ENCODE peak calls at places on chromosomes 5 and 9, in four cellular contexts. E is WTC11, G is HepG2, X is K562. Y is an unnamed sample.

GRCh38 chr9:84874583-84874982 is 205.1 kb downstream of the NTRK2 start:
- DNase-seq in X (no peak), E (no peak), G (no peak), Y (no peak)

GRCh38 chr9:84170521-84171141 is 169.9 kb downstream of the SLC28A3 start:
- DNase-seq in E (peak), G (peak), X (peak), Y (no peak)

GRCh38 chr5:72129730-72130129 is 22.5 kb downstream of the MAP1B start:
- DNase-seq in G (no peak), X (no peak), E (no peak), Y (no peak)

GRCh38 chr5:149227168-149227826 is 44.4 kb upstream of the AFAP1L1 start:
- DNase-seq in X (no peak), G (peak), E (no peak), Y (no peak)

GRCh38 chr9:136244116-136244775 is 1.4 kb downstream of the QSOX2 start:
- DNase-seq in E (no peak), G (peak), X (peak), Y (peak)

GRCh38 chr5:154214236-154215106 is 23.9 kb downstream of the GALNT10 start:
- DNase-seq in E (no peak), X (no peak), G (no peak), Y (no peak)

GRCh38 chr5:29037716-29038115 is 1999.3 kb upstream of the CDH9 start:
- DNase-seq in E (no peak), X (no peak), G (no peak), Y (no peak)

GRCh38 chr9:126423022-126423708 is 96.5 kb downstream of the MVB12B start:
- DNase-seq in X (no peak), G (no peak), E (no peak), Y (no peak)

GRCh38 chr5:67515020-67515689 is 318.6 kb upstream of the CD180 start:
- DNase-seq in X (no peak), E (no peak), G (no peak), Y (no peak)

GRCh38 chr9:16429671-16430070 is 440.8 kb downstream of the BNC2 start:
- DNase-seq in G (no peak), X (no peak), E (no peak), Y (no peak)

GRCh38 chr5:150582281-150582791 is 58.1 kb upstream of the SYNPO start:
- DNase-seq in X (no peak), E (no peak), G (peak), Y (no peak)

GRCh38 chr5:43802651-43803050 is 199.7 kb downstream of the NNT start:
- DNase-seq in X (no peak), E (no peak), G (no peak), Y (no peak)

GRCh38 chr5:14305045-14305444 is 161.9 kb downstream of the TRIO start:
- DNase-seq in X (peak), E (no peak), G (no peak), Y (no peak)

GRCh38 chr5:14410068-14410941 is 171.3 kb upstream of the OTULINL start:
- DNase-seq in E (no peak), X (no peak), G (no peak), Y (no peak)

GRCh38 chr5:93602261-93603149 is 19.5 kb downstream of the NR2F1 start:
- DNase-seq in E (peak), X (no peak), G (no peak), Y (no peak)

GRCh38 chr5:98309785-98310566 is 463.5 kb upstream of the RGMB start:
- DNase-seq in E (peak), G (peak), X (no peak), Y (peak)

GRCh38 chr9:120412425-120412951 is 167.5 kb downstream of the CDK5RAP2 start:
- DNase-seq in X (no peak), G (no peak), E (no peak), Y (no peak)

GRCh38 chr5:103021310-103021709 is 98.6 kb downstream of the GIN1 start:
- DNase-seq in G (no peak), E (no peak), X (peak), Y (peak)

GRCh38 chr5:157476699-157477408 is 16.8 kb downstream of the NIPAL4 start:
- DNase-seq in E (peak), X (peak), G (peak), Y (no peak)

GRCh38 chr5:147666419-147666818 is 116.1 kb downstream of the JAKMIP2 start:
- DNase-seq in E (no peak), X (no peak), G (no peak), Y (no peak)

GRCh38 chr9:840343-840742 is 1.2 kb upstream of the DMRT1 start:
- DNase-seq in E (peak), X (no peak), G (no peak), Y (no peak)

GRCh38 chr5:148482697-148483462 is 99.1 kb downstream of the FBXO38 start:
- DNase-seq in E (peak), G (peak), X (peak), Y (peak)

GRCh38 chr5:108655750-108656450 is 91.8 kb upstream of the FER start:
- DNase-seq in E (no peak), G (no peak), X (no peak), Y (no peak)

GRCh38 chr9:12921621-12922020 is 146.8 kb downstream of the LURAP1L start:
- DNase-seq in E (no peak), X (no peak), G (no peak), Y (no peak)

GRCh38 chr5:36374275-36374862 is 72.7 kb upstream of the RANBP3L start:
- DNase-seq in E (no peak), X (no peak), G (no peak), Y (no peak)

GRCh38 chr5:2130361-2130760 is 247.6 kb upstream of the IRX4 start:
- DNase-seq in X (no peak), E (no peak), G (no peak), Y (no peak)

GRCh38 chr9:109319072-109319630 is 1.7 kb downstream of the EPB41L4B start:
- DNase-seq in G (no peak), E (no peak), X (no peak), Y (no peak)

GRCh38 chr9:107375651-107376369 is 92.7 kb downstream of the RAD23B start:
- DNase-seq in E (no peak), G (no peak), X (peak), Y (no peak)

GRCh38 chr9:91580136-91580535 is 156.5 kb upstream of the NFIL3 start:
- DNase-seq in G (no peak), E (no peak), X (no peak), Y (no peak)

GRCh38 chr5:42949348-42950090 is 90.6 kb downstream of the ANXA2R start:
- DNase-seq in G (peak), X (no peak), E (no peak), Y (peak)

GRCh38 chr5:55450050-55450765 is 84.6 kb downstream of the PLPP1 start:
- DNase-seq in X (no peak), G (no peak), E (no peak), Y (no peak)

GRCh38 chr5:103941554-103941953 is 379.0 kb upstream of the NUDT12 start:
- DNase-seq in E (no peak), X (no peak), G (no peak), Y (no peak)

GRCh38 chr9:69131682-69132081 is 42.4 kb upstream of the TJP2 start:
- DNase-seq in G (peak), X (no peak), E (no peak), Y (no peak)

GRCh38 chr5:155282503-155283107 is 269.1 kb downstream of the KIF4B start:
- DNase-seq in X (no peak), E (no peak), G (no peak), Y (no peak)

GRCh38 chr5:53172630-53173029 is 63.1 kb upstream of the MOCS2 start:
- DNase-seq in G (no peak), X (no peak), E (no peak), Y (no peak)

GRCh38 chr5:157295247-157295646 is 29.3 kb downstream of the CYFIP2 start:
- DNase-seq in E (no peak), G (no peak), X (no peak), Y (no peak)

DNA sequence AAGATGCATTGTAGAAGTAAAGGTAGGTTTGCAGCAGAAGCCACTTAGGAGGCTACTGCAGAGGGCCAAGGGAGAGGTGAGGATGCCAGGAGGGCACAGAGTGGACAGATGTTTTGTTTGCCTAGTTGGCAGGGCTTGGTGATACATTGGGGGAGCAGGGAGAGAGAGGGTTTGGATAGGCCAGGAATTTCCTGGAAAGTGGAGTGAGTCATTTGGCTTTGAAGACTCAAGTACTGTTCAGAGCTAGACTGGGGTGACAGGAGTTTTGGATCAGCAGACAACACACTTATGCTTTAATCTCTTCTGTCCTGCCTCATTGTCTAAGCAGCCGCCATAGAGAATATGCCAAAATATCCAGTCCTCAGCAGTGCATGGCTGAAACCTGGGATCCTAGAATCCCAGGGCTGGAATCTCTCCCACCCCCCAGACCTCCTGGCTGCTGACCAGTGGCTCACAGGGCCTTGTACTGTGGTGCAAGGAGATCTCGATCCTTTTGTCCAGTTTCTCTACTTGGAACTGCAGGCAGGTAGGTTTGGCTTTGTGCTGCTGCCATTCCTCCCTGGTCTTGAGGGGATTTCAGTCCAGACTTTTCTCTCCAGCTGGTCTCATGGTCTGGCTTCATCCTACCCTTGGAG is 11.0 kb downstream of the TMEM268 start:
- DNase-seq in G (no peak), E (no peak), X (no peak), Y (no peak)
- TF ChIP-seq NR2C2 in G (no peak), E (no peak), X (no peak), Y (no peak)

DNA sequence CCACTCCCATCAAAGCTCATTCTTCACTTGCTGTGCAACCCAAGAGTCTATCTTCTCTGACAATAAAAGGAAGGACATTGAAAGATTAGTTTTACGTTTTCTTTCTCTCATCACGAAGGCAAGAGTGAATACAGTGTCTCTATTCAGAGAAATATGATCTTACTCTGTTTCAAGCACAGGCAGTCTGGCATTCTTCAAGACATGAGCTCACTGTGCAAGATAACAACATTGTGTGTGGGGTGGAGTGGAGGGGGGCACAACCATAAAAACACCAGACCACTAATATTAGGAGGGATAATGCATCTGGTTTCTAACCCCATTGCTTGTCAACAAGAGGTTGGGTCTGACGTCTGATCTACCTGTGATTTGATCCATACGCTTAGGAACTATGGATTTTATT is 249.8 kb upstream of the DAP start:
- DNase-seq in E (no peak), X (no peak), G (no peak), Y (no peak)
- TF ChIP-seq NR2C2 in E (no peak), X (no peak), G (no peak), Y (no peak)

GRCh38 chr9:21331676-21332402 is 3.4 kb downstream of the KLHL9 start:
- DNase-seq in G (no peak), E (no peak), X (no peak), Y (no peak)

GRCh38 chr9:21334603-21334968 is 618 bp downstream of the KLHL9 start:
- DNase-seq in X (no peak), E (no peak), G (peak), Y (no peak)

GRCh38 chr9:21340735-21341134 is 5.5 kb upstream of the KLHL9 start:
- DNase-seq in E (no peak), G (no peak), X (no peak), Y (no peak)

GRCh38 chr9:21336467-21336866 is 1.3 kb upstream of the KLHL9 start:
- DNase-seq in X (no peak), E (no peak), G (peak), Y (no peak)

GRCh38 chr9:21334969-21335632 is at the start of gene KLHL9:
- DNase-seq in E (peak), X (no peak), G (peak), Y (peak)
- TF ChIP-seq NR2C2 in E (no peak), X (no peak), G (peak), Y (no peak)

GRCh38 chr5:170753311-170753710 is 30.2 kb upstream of the GABRP start:
- DNase-seq in G (no peak), X (no peak), E (no peak), Y (no peak)

GRCh38 chr5:170757182-170757601 is 26.3 kb upstream of the GABRP start:
- DNase-seq in E (no peak), G (peak), X (no peak), Y (peak)

GRCh38 chr5:170757669-170758068 is 25.9 kb upstream of the GABRP start:
- DNase-seq in G (no peak), X (no peak), E (no peak), Y (no peak)

GRCh38 chr5:170758481-170758880 is 25.0 kb upstream of the GABRP start:
- DNase-seq in E (no peak), G (no peak), X (no peak), Y (no peak)

DNA sequence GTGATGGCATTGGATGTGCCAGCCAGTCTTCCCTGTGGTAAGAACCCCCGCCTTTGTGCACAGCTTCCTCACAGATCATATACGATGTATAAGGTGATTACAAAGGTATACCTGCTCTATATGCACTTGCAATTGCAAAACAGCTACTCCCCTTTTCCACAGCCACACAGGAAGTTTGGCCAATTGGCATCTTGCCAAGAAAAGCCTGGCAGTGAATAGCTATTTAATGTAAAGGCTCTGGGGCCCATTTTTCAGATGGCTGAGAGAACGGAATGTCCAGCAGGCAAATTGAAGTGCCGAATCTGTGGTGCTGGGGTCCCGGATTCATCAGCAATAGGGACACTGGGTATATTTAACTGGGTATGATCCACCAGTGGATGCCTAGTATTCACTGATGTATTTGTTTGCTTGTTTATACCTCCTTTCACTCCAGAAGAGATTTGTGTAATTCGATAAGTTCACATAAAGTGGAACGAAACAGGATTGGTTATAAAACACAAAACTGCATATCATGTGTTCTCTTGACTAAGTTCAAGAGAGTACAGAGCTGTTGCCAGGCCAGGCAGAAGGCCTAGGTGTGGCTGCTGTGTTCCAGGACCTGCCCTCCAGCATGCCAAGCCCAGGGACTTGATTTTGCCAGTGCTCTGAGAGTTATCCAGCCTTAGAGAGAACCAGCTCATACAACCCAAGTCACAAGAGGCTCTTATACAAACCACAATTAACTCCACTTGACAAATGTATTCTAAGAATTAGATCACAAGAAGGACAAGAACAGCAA is 27.7 kb upstream of the GABRP start:
- DNase-seq in G (no peak), E (no peak), X (no peak), Y (no peak)
- TF ChIP-seq NR2C2 in G (no peak), E (no peak), X (no peak), Y (no peak)

DNA sequence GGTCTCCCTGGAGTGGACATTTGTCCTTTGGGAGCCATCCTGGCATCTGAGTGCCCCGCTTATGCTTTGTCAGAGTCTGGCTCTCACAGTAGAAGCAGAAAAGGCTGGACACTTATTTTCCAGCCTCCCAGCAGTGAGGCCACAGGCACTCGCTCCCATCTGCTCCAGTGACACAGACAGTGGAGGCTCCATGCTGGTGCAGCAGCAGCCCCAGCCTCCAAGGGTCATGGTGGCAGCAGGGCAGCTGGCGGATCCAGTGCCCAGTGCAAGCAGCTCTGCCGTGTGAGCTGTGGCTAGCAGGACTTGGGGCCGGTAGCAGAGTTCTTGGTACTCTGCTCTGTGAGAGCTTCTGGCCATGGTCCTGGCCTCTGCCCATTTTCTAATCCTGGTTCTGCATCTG is 157.3 kb upstream of the ALDH1B1 start:
- DNase-seq in G (no peak), X (no peak), E (no peak), Y (no peak)
- TF ChIP-seq NR2C2 in G (no peak), X (no peak), E (no peak), Y (no peak)

GRCh38 chr5:945691-946541 is 53.2 kb downstream of the TRIP13 start:
- DNase-seq in E (no peak), X (no peak), G (no peak), Y (no peak)
- TF ChIP-seq NR2C2 in E (no peak), X (no peak), G (no peak), Y (no peak)